ENCODE peak calls at places on chromosomes 4 and X, in eight cellular contexts. W is left cardiac atrium; R is GM19239; U is stimulated activated effector memory CD8-positive, alpha-beta T cell treated with anti-CD3 and anti-CD28 coated beads, Interleukin-12 subunit alpha, Interleukin-12 subunit beta, amount 100 ng/mL, for 72 hours; S is HS-27A; T is AG10803; G is mucosa of gallbladder; F is psoas muscle. L is an unnamed sample.

GRCh38 chr4:150867148-150867547 is 147.9 kb downstream of the LRBA start:
- DNase-seq in R (peak; percentile 35), U (peak; percentile 28), T (peak; percentile 79), G (peak; percentile 38), S (peak; percentile 34), W (no peak), F (no peak), L (peak; percentile 23)

GRCh38 chr4:2537011-2537830 is 774 bp downstream of the FAM193A start:
- DNase-seq in R (peak; percentile 20), T (peak; percentile 34), S (no peak), G (peak; percentile 35), U (peak; percentile 62), W (peak; percentile 59), F (peak; percentile 78), L (no peak)

GRCh38 chrX:110310896-110311295 is 7.0 kb downstream of the AMMECR1 start:
- DNase-seq in T (no peak), W (no peak), F (no peak), U (no peak), R (no peak), S (no peak), G (no peak), L (no peak)

GRCh38 chr4:6991771-6992557 is 51.2 kb upstream of the TADA2B start:
- DNase-seq in T (peak; percentile 83), S (no peak), U (no peak), F (no peak), W (peak; percentile 53), R (no peak), G (peak; percentile 32), L (peak; percentile 61)

GRCh38 chr4:81040175-81040659 is 9.7 kb downstream of the BMP3 start:
- DNase-seq in S (no peak), U (no peak), F (no peak), T (peak; percentile 36), R (no peak), G (no peak), W (no peak), L (no peak)

GRCh38 chr4:1012031-1012739 is 759 bp downstream of the FGFRL1 start:
- DNase-seq in R (no peak), W (no peak), S (no peak), U (no peak), G (no peak), T (peak; percentile 27), F (no peak), L (no peak)

GRCh38 chrX:84188320-84188834 is 378 bp upstream of the RPS6KA6 start:
- DNase-seq in W (peak; percentile 58), T (peak; percentile 53), U (no peak), S (no peak), G (peak; percentile 31), R (peak; percentile 16), F (peak; percentile 56), L (no peak)

GRCh38 chr4:832108-832507 is 6.2 kb upstream of the CPLX1 start:
- DNase-seq in W (no peak), R (no peak), F (peak; percentile 34), S (no peak), U (no peak), T (no peak), G (no peak), L (no peak)